ENCODE peak calls at places on chromosomes 12 and 14, in nine cellular contexts. V is NCI-H748 treated with DMSO at 0.1 percent for 48 hours; W is activated CD8-positive, alpha-beta memory T cell treated with anti-CD3 and anti-CD28 coated beads for 4 hours; E is astrocyte of the cerebellum; H is stimulated activated CD4-positive, alpha-beta T cell treated with anti-CD3 and anti-CD28 coated beads, Interleukin-12 subunit alpha, Interleukin-12 subunit beta, amount 100 ng/mL, for 4 hours; A is activated T-helper 1 cell treated with Interleukin-2 at 50 U/mL for 16 hours; Q is left colon; D is neural progenitor cell; Z is kidney epithelial cell. K is an unnamed sample.

GRCh38 chr14:77303417-77304156 is 17.1 kb downstream of the POMT2 start:
- DNase-seq in V (no peak), W (no peak), E (peak; percentile 87), H (no peak), A (no peak), Q (no peak), D (no peak), Z (peak; percentile 96), K (no peak)

GRCh38 chr14:99883866-99884650 is 90.8 kb downstream of the EML1 start:
- DNase-seq in V (no peak), W (no peak), E (no peak), H (no peak), A (no peak), Q (no peak), D (peak; percentile 79), Z (no peak), K (no peak)

GRCh38 chr12:2083008-2083407 is 30.2 kb downstream of the CACNA1C start:
- DNase-seq in V (no peak), W (no peak), E (no peak), H (no peak), A (no peak), Q (no peak), D (no peak), Z (no peak), K (no peak)

GRCh38 chr12:29782821-29783772 is 645 bp downstream of the TMTC1 start:
- DNase-seq in V (no peak), W (no peak), E (no peak), H (no peak), A (no peak), Q (peak; percentile 7), D (peak; percentile 77), Z (no peak), K (peak; percentile 81)

GRCh38 chr14:61866932-61867920 is 105.0 kb downstream of the SNAPC1 start:
- DNase-seq in V (no peak), W (no peak), E (no peak), H (no peak), A (no peak), Q (no peak), D (no peak), Z (no peak), K (no peak)

GRCh38 chr14:90506748-90507147 is 109.9 kb downstream of the CALM1 start:
- DNase-seq in V (no peak), W (no peak), E (no peak), H (no peak), A (no peak), Q (no peak), D (no peak), Z (no peak), K (no peak)

GRCh38 chr14:73729556-73730265 is 15.5 kb upstream of the PNMA1 start:
- DNase-seq in V (no peak), W (no peak), E (no peak), H (no peak), A (no peak), Q (no peak), D (no peak), Z (no peak), K (no peak)

GRCh38 chr12:43848786-43849185 is 12.9 kb downstream of the TMEM117 start:
- DNase-seq in V (no peak), W (no peak), E (no peak), H (no peak), A (no peak), Q (no peak), D (no peak), Z (no peak), K (no peak)

GRCh38 chr12:122437656-122438121 is 15.2 kb upstream of the CLIP1 start:
- DNase-seq in V (no peak), W (no peak), E (no peak), H (no peak), A (no peak), Q (peak; percentile 27), D (no peak), Z (no peak), K (no peak)

GRCh38 chr12:112005419-112006395 is 7.3 kb downstream of the TMEM116 start:
- DNase-seq in V (no peak), W (no peak), E (no peak), H (no peak), A (no peak), Q (peak; percentile 63), D (peak; percentile 35), Z (no peak), K (peak; percentile 64)

GRCh38 chr12:49092086-49092815 is 2.4 kb downstream of the DHH start:
- DNase-seq in V (no peak), W (peak; percentile 31), E (no peak), H (peak; percentile 64), A (peak; percentile 25), Q (peak; percentile 36), D (peak; percentile 90), Z (no peak), K (peak; percentile 93)

GRCh38 chr12:53700567-53700966 is 24.7 kb upstream of the ATP5MC2 start:
- DNase-seq in V (no peak), W (no peak), E (no peak), H (no peak), A (no peak), Q (no peak), D (no peak), Z (no peak), K (no peak)

GRCh38 chr14:27845241-27845850 is 921.2 kb upstream of the FOXG1 start:
- DNase-seq in V (no peak), W (no peak), E (no peak), H (no peak), A (no peak), Q (no peak), D (no peak), Z (no peak), K (no peak)

GRCh38 chr12:46506961-46507360 is 134.4 kb upstream of the SLC38A2 start:
- DNase-seq in V (no peak), W (no peak), E (no peak), H (no peak), A (no peak), Q (no peak), D (no peak), Z (no peak), K (no peak)

GRCh38 chr12:124758266-124759200 is 105.1 kb downstream of the SCARB1 start:
- DNase-seq in V (peak; percentile 67), W (no peak), E (no peak), H (no peak), A (no peak), Q (no peak), D (no peak), Z (no peak), K (peak; percentile 85)

GRCh38 chr14:96083667-96084320 is 44.6 kb downstream of the C14orf132 start:
- DNase-seq in V (peak; percentile 15), W (no peak), E (no peak), H (no peak), A (no peak), Q (no peak), D (no peak), Z (no peak), K (no peak)

GRCh38 chr12:59596232-59597143 is 659 bp downstream of the SLC16A7 start:
- DNase-seq in V (peak; percentile 63), W (peak; percentile 79), E (peak; percentile 9), H (peak; percentile 65), A (peak; percentile 74), Q (peak; percentile 75), D (peak; percentile 87), Z (no peak), K (peak; percentile 87)

GRCh38 chr12:89948266-89949175 is 239.9 kb upstream of the ATP2B1 start:
- DNase-seq in V (no peak), W (no peak), E (no peak), H (no peak), A (no peak), Q (no peak), D (no peak), Z (no peak), K (no peak)

GRCh38 chr14:51547260-51547659 is 104.5 kb upstream of the FRMD6 start:
- DNase-seq in V (no peak), W (no peak), E (peak; percentile 99), H (no peak), A (no peak), Q (no peak), D (no peak), Z (peak; percentile 97), K (peak; percentile 47)

GRCh38 chr14:106436310-106436905 is 910.0 kb downstream of the TMEM121 start:
- DNase-seq in V (peak; percentile 17), W (peak; percentile 44), E (no peak), H (peak; percentile 75), A (peak; percentile 59), Q (peak; percentile 59), D (no peak), Z (no peak), K (no peak)

GRCh38 chr12:127619869-127620769 is 646.9 kb upstream of the TMEM132C start:
- DNase-seq in V (peak; percentile 89), W (no peak), E (no peak), H (no peak), A (no peak), Q (no peak), D (peak; percentile 7), Z (no peak), K (no peak)

GRCh38 chr14:44979740-44980346 is 17.9 kb downstream of the TOGARAM1 start:
- DNase-seq in V (no peak), W (no peak), E (no peak), H (no peak), A (no peak), Q (peak; percentile 43), D (no peak), Z (no peak), K (no peak)

GRCh38 chr12:26496170-26496569 is 300.8 kb downstream of the SSPN start:
- DNase-seq in V (no peak), W (no peak), E (no peak), H (no peak), A (no peak), Q (no peak), D (no peak), Z (no peak), K (no peak)

GRCh38 chr14:55138091-55138490 is 9.0 kb downstream of the LGALS3 start:
- DNase-seq in V (no peak), W (no peak), E (no peak), H (no peak), A (no peak), Q (no peak), D (peak; percentile 26), Z (no peak), K (no peak)

GRCh38 chr12:130615906-130616305 is 100.2 kb downstream of the RIMBP2 start:
- DNase-seq in V (no peak), W (no peak), E (no peak), H (no peak), A (no peak), Q (no peak), D (no peak), Z (no peak), K (peak; percentile 65)

GRCh38 chr14:74524076-74524812 is 30.7 kb downstream of the ISCA2 start:
- DNase-seq in V (no peak), W (no peak), E (no peak), H (no peak), A (no peak), Q (no peak), D (peak; percentile 24), Z (no peak), K (no peak)

GRCh38 chr14:104741803-104742251 is 11.1 kb upstream of the SIVA1 start:
- DNase-seq in V (no peak), W (no peak), E (no peak), H (no peak), A (no peak), Q (no peak), D (no peak), Z (no peak), K (no peak)

GRCh38 chr14:103315368-103315911 is 18.6 kb upstream of the EIF5 start:
- DNase-seq in V (no peak), W (no peak), E (no peak), H (no peak), A (no peak), Q (no peak), D (no peak), Z (no peak), K (peak; percentile 62)